ENCODE peak calls at places on chromosomes 16 and 17, in ten cellular contexts. M is NCI-H1105; J is stimulated activated CD4-positive, alpha-beta T cell treated with anti-CD3 and anti-CD28 coated beads, Interleukin-1b, Interleukin-23, amount 100 ng/mL, for 1 hour; L is colonic mucosa; E is aorta; X is posterior vena cava; G is GOT3; U is T-helper 1 cell; O is hippocampal formation; I is fibroblast of pulmonary artery. F is an unnamed sample.

GRCh38 chr17:4472281-4472680 is 26.4 kb upstream of the SPNS2 start:
- DNase-seq in M (no peak), J (no peak), L (no peak), E (no peak), X (no peak), G (no peak), U (no peak), O (no peak), I (no peak), F (no peak)

GRCh38 chr17:51643702-51644490 is 383.6 kb downstream of the UTP18 start:
- DNase-seq in M (no peak), J (no peak), L (no peak), E (no peak), X (no peak), G (no peak), U (no peak), O (no peak), I (no peak), F (no peak)

GRCh38 chr16:84277244-84277823 is 17.3 kb upstream of the WFDC1 start:
- DNase-seq in M (peak), J (peak), L (peak), E (peak), X (peak), G (no peak), U (peak), O (peak), I (peak), F (peak)

GRCh38 chr17:4538236-4539002 is 16.8 kb downstream of the MYBBP1A start:
- DNase-seq in M (no peak), J (no peak), L (no peak), E (no peak), X (no peak), G (no peak), U (no peak), O (no peak), I (no peak), F (no peak)

GRCh38 chr16:16182918-16183317 is 40.4 kb downstream of the ABCC6 start:
- DNase-seq in M (no peak), J (no peak), L (no peak), E (no peak), X (no peak), G (no peak), U (no peak), O (no peak), I (no peak), F (no peak)

GRCh38 chr16:27759301-27759871 is 209.4 kb downstream of the KATNIP start:
- DNase-seq in M (no peak), J (no peak), L (no peak), E (no peak), X (no peak), G (no peak), U (no peak), O (no peak), I (peak), F (no peak)

GRCh38 chr17:3796110-3796821 is 4.7 kb downstream of the ITGAE start:
- DNase-seq in M (no peak), J (peak), L (no peak), E (no peak), X (no peak), G (no peak), U (no peak), O (no peak), I (no peak), F (no peak)

GRCh38 chr17:81093576-81094223 is 58.7 kb downstream of the BAIAP2 start:
- DNase-seq in M (no peak), J (no peak), L (no peak), E (no peak), X (no peak), G (no peak), U (no peak), O (no peak), I (no peak), F (no peak)